ENCODE peak calls at places on chromosomes 3 and 15, in ten cellular contexts. One of them, this sample, is unnamed.

GRCh38 chr3:32175607-32176197 is 62.8 kb upstream of the CMTM8 start:
- DNase-seq in NB4: peak
- DNase-seq in adrenal gland: peak
- DNase-seq in stomach: peak
- DNase-seq in A549: peak
- DNase-seq in IMR-90: peak
- DNase-seq in ovary: no peak
- DNase-seq in thyroid gland: peak
- DNase-seq in uterus: no peak
- DNase-seq in endothelial cell of umbilical vein: peak
- DNase-seq in this sample: peak

GRCh38 chr15:69013726-69014406 is 629 bp upstream of the NOX5 start:
- DNase-seq in NB4: no peak
- DNase-seq in adrenal gland: no peak
- DNase-seq in stomach: no peak
- DNase-seq in A549: no peak
- DNase-seq in IMR-90: no peak
- DNase-seq in ovary: no peak
- DNase-seq in thyroid gland: no peak
- DNase-seq in uterus: no peak
- DNase-seq in endothelial cell of umbilical vein: no peak
- DNase-seq in this sample: peak

GRCh38 chr3:99965681-99966408 is 148.2 kb downstream of the CMSS1 start:
- DNase-seq in NB4: no peak
- DNase-seq in adrenal gland: no peak
- DNase-seq in stomach: peak
- DNase-seq in A549: no peak
- DNase-seq in IMR-90: no peak
- DNase-seq in ovary: no peak
- DNase-seq in thyroid gland: no peak
- DNase-seq in uterus: no peak
- DNase-seq in endothelial cell of umbilical vein: no peak
- DNase-seq in this sample: no peak

GRCh38 chr3:116835658-116836057 is 126.1 kb downstream of the TUSC7 start:
- DNase-seq in NB4: no peak
- DNase-seq in adrenal gland: no peak
- DNase-seq in stomach: no peak
- DNase-seq in A549: no peak
- DNase-seq in IMR-90: no peak
- DNase-seq in ovary: no peak
- DNase-seq in thyroid gland: no peak
- DNase-seq in uterus: no peak
- DNase-seq in endothelial cell of umbilical vein: no peak
- DNase-seq in this sample: no peak

GRCh38 chr3:150640256-150640655 is 37.1 kb downstream of the SELENOT start:
- DNase-seq in NB4: no peak
- DNase-seq in adrenal gland: no peak
- DNase-seq in stomach: no peak
- DNase-seq in A549: no peak
- DNase-seq in IMR-90: no peak
- DNase-seq in ovary: no peak
- DNase-seq in thyroid gland: no peak
- DNase-seq in uterus: no peak
- DNase-seq in endothelial cell of umbilical vein: no peak
- DNase-seq in this sample: no peak

GRCh38 chr3:122355612-122356011 is 27.4 kb downstream of the MIX23 start:
- DNase-seq in NB4: no peak
- DNase-seq in adrenal gland: no peak
- DNase-seq in stomach: no peak
- DNase-seq in A549: no peak
- DNase-seq in IMR-90: no peak
- DNase-seq in ovary: no peak
- DNase-seq in thyroid gland: no peak
- DNase-seq in uterus: no peak
- DNase-seq in endothelial cell of umbilical vein: no peak
- DNase-seq in this sample: no peak

GRCh38 chr3:183202004-183202722 is 39.6 kb upstream of the LAMP3 start:
- DNase-seq in NB4: no peak
- DNase-seq in adrenal gland: no peak
- DNase-seq in stomach: no peak
- DNase-seq in A549: no peak
- DNase-seq in IMR-90: no peak
- DNase-seq in ovary: no peak
- DNase-seq in thyroid gland: peak
- DNase-seq in uterus: no peak
- DNase-seq in endothelial cell of umbilical vein: no peak
- DNase-seq in this sample: no peak

GRCh38 chr15:65304393-65305143 is at the start of gene RNU5B-1:
- DNase-seq in NB4: peak
- DNase-seq in adrenal gland: peak
- DNase-seq in stomach: peak
- DNase-seq in A549: peak
- DNase-seq in IMR-90: peak
- DNase-seq in ovary: no peak
- DNase-seq in thyroid gland: peak
- DNase-seq in uterus: peak
- DNase-seq in endothelial cell of umbilical vein: peak
- DNase-seq in this sample: no peak

GRCh38 chr3:53174346-53175250 is 13.6 kb downstream of the PRKCD start:
- DNase-seq in NB4: peak
- DNase-seq in adrenal gland: no peak
- DNase-seq in stomach: no peak
- DNase-seq in A549: no peak
- DNase-seq in IMR-90: no peak
- DNase-seq in ovary: no peak
- DNase-seq in thyroid gland: no peak
- DNase-seq in uterus: no peak
- DNase-seq in endothelial cell of umbilical vein: no peak
- DNase-seq in this sample: no peak
- TF ChIP-seq CTCF in NB4: no peak
- TF ChIP-seq CTCF in adrenal gland: no peak
- TF ChIP-seq CTCF in stomach: no peak
- TF ChIP-seq CTCF in A549: no peak
- TF ChIP-seq CTCF in IMR-90: no peak
- TF ChIP-seq CTCF in ovary: no peak
- TF ChIP-seq CTCF in thyroid gland: no peak
- TF ChIP-seq CTCF in uterus: no peak
- TF ChIP-seq CTCF in endothelial cell of umbilical vein: no peak
- TF ChIP-seq CTCF in this sample: no peak

DNA sequence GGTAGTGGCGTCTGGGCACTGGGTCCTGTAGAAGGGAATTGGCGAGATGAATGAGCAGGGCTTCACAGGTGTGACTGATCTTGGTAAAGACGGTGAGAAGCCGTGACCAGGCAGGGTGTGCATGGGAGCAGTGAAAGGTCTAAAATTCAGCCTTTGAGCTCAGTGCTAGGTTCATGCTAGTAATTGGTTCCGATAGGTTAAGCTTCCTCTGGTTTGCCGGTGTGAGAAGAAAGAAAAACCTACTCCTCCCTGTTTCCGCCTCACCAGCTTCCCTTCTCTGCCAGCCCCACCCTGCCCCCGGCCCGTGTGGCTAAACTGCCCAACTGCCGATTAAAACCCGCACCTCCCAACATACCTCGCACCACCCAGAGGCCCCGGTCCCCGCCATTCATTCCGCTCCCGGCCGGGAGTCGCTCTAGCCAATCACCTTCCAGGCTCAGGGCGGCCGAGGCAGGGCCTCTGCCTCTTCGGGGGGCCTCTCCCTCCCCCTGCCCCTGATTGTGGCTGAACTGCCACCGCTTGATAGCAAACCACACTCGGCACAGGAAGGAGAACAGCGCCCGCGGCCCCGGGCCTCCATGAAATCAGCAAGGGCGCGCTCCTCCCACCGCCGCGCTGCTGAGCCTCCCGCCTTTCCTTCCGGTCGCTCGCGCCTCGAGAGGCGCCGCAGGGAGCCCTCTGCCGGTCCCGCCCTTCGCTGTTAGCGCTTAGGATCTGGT is 7.3 kb upstream of the NRROS start:
- DNase-seq in NB4: peak
- DNase-seq in adrenal gland: peak
- DNase-seq in stomach: peak
- DNase-seq in A549: peak
- DNase-seq in IMR-90: peak
- DNase-seq in ovary: peak
- DNase-seq in thyroid gland: peak
- DNase-seq in uterus: peak
- DNase-seq in endothelial cell of umbilical vein: peak
- DNase-seq in this sample: peak
- TF ChIP-seq POLR2A in NB4: peak
- TF ChIP-seq POLR2A in adrenal gland: no peak
- TF ChIP-seq POLR2A in stomach: peak
- TF ChIP-seq POLR2A in A549: no peak
- TF ChIP-seq POLR2A in IMR-90: peak
- TF ChIP-seq POLR2A in ovary: no peak
- TF ChIP-seq POLR2A in thyroid gland: peak
- TF ChIP-seq POLR2A in uterus: peak
- TF ChIP-seq POLR2A in endothelial cell of umbilical vein: peak
- TF ChIP-seq POLR2A in this sample: no peak

GRCh38 chr15:70375586-70375985 is 277.9 kb upstream of the TLE3 start:
- DNase-seq in NB4: no peak
- DNase-seq in adrenal gland: no peak
- DNase-seq in stomach: no peak
- DNase-seq in A549: no peak
- DNase-seq in IMR-90: no peak
- DNase-seq in ovary: no peak
- DNase-seq in thyroid gland: no peak
- DNase-seq in uterus: no peak
- DNase-seq in endothelial cell of umbilical vein: no peak
- DNase-seq in this sample: no peak

GRCh38 chr15:70376031-70376928 is 278.6 kb upstream of the TLE3 start:
- DNase-seq in NB4: no peak
- DNase-seq in adrenal gland: no peak
- DNase-seq in stomach: peak
- DNase-seq in A549: no peak
- DNase-seq in IMR-90: no peak
- DNase-seq in ovary: no peak
- DNase-seq in thyroid gland: no peak
- DNase-seq in uterus: no peak
- DNase-seq in endothelial cell of umbilical vein: no peak
- DNase-seq in this sample: peak

GRCh38 chr15:70379134-70379533 is 281.4 kb upstream of the TLE3 start:
- DNase-seq in NB4: no peak
- DNase-seq in adrenal gland: no peak
- DNase-seq in stomach: no peak
- DNase-seq in A549: no peak
- DNase-seq in IMR-90: no peak
- DNase-seq in ovary: no peak
- DNase-seq in thyroid gland: no peak
- DNase-seq in uterus: no peak
- DNase-seq in endothelial cell of umbilical vein: no peak
- DNase-seq in this sample: no peak

GRCh38 chr15:70378126-70379031 is 280.7 kb upstream of the TLE3 start:
- DNase-seq in NB4: no peak
- DNase-seq in adrenal gland: no peak
- DNase-seq in stomach: peak
- DNase-seq in A549: no peak
- DNase-seq in IMR-90: no peak
- DNase-seq in ovary: no peak
- DNase-seq in thyroid gland: peak
- DNase-seq in uterus: no peak
- DNase-seq in endothelial cell of umbilical vein: no peak
- DNase-seq in this sample: peak

DNA sequence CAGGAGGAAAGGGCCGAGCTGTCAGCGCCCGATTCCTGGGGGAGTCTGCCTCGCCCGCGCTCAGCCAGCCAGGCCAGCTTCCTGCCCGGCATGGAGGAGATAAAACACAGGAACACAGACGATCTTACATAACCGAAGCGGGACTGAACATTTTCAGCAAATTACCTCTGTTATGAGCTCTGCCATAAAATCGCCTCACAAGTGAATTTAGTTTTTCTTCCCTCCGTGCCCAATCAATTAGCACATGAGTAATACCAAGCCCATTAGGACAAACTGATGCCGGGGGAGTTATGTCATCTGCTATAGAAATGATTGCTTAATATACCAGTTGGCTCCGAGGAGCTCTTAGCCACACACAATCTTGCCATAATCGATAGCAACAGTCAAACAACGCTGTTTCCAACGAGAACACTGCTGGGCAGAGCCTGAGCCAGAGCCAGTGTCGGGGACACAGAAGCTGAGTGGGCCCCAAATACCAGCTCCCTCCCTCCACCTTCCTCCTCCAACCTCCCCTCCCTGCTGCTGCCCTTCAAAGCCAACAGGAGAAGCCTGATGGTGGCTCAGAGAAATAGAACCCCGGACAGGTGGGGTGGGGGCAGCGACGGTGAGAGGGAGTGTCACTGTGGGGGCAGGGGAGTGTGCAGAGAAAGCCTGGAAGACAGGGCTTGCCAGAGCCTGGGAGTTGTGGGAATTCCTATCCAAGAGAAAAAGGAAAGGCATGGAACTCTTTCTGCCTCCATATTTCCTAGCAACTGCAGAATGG is 279.4 kb upstream of the TLE3 start:
- DNase-seq in NB4: peak
- DNase-seq in adrenal gland: no peak
- DNase-seq in stomach: peak
- DNase-seq in A549: no peak
- DNase-seq in IMR-90: peak
- DNase-seq in ovary: peak
- DNase-seq in thyroid gland: peak
- DNase-seq in uterus: peak
- DNase-seq in endothelial cell of umbilical vein: peak
- DNase-seq in this sample: no peak
- H3K4me3 ChIP-seq in NB4: peak
- H3K4me3 ChIP-seq in adrenal gland: peak
- H3K4me3 ChIP-seq in stomach: no peak
- H3K4me3 ChIP-seq in A549: no peak
- H3K4me3 ChIP-seq in IMR-90: no peak
- H3K4me3 ChIP-seq in ovary: no peak
- H3K4me3 ChIP-seq in thyroid gland: no peak
- H3K4me3 ChIP-seq in uterus: no peak
- H3K4me3 ChIP-seq in endothelial cell of umbilical vein: no peak
- H3K4me3 ChIP-seq in this sample: no peak

GRCh38 chr3:58657571-58658141 is 8.9 kb downstream of the FAM3D start:
- DNase-seq in NB4: no peak
- DNase-seq in adrenal gland: no peak
- DNase-seq in stomach: peak
- DNase-seq in A549: no peak
- DNase-seq in IMR-90: no peak
- DNase-seq in ovary: no peak
- DNase-seq in thyroid gland: peak
- DNase-seq in uterus: no peak
- DNase-seq in endothelial cell of umbilical vein: no peak
- DNase-seq in this sample: no peak

GRCh38 chr3:58657036-58657435 is 9.5 kb downstream of the FAM3D start:
- DNase-seq in NB4: no peak
- DNase-seq in adrenal gland: no peak
- DNase-seq in stomach: no peak
- DNase-seq in A549: no peak
- DNase-seq in IMR-90: no peak
- DNase-seq in ovary: no peak
- DNase-seq in thyroid gland: no peak
- DNase-seq in uterus: no peak
- DNase-seq in endothelial cell of umbilical vein: no peak
- DNase-seq in this sample: no peak

GRCh38 chr3:58660998-58661397 is 5.6 kb downstream of the FAM3D start:
- DNase-seq in NB4: no peak
- DNase-seq in adrenal gland: no peak
- DNase-seq in stomach: no peak
- DNase-seq in A549: no peak
- DNase-seq in IMR-90: no peak
- DNase-seq in ovary: no peak
- DNase-seq in thyroid gland: no peak
- DNase-seq in uterus: no peak
- DNase-seq in endothelial cell of umbilical vein: no peak
- DNase-seq in this sample: no peak

GRCh38 chr3:58658508-58658907 is 8.1 kb downstream of the FAM3D start:
- DNase-seq in NB4: no peak
- DNase-seq in adrenal gland: no peak
- DNase-seq in stomach: no peak
- DNase-seq in A549: no peak
- DNase-seq in IMR-90: no peak
- DNase-seq in ovary: no peak
- DNase-seq in thyroid gland: no peak
- DNase-seq in uterus: no peak
- DNase-seq in endothelial cell of umbilical vein: no peak
- DNase-seq in this sample: no peak

GRCh38 chr3:58659051-58659675 is 7.4 kb downstream of the FAM3D start:
- DNase-seq in NB4: no peak
- DNase-seq in adrenal gland: peak
- DNase-seq in stomach: peak
- DNase-seq in A549: peak
- DNase-seq in IMR-90: peak
- DNase-seq in ovary: no peak
- DNase-seq in thyroid gland: peak
- DNase-seq in uterus: no peak
- DNase-seq in endothelial cell of umbilical vein: peak
- DNase-seq in this sample: peak
- TF ChIP-seq CTCF in NB4: peak
- TF ChIP-seq CTCF in adrenal gland: peak
- TF ChIP-seq CTCF in stomach: peak
- TF ChIP-seq CTCF in A549: peak
- TF ChIP-seq CTCF in IMR-90: peak
- TF ChIP-seq CTCF in ovary: no peak
- TF ChIP-seq CTCF in thyroid gland: peak
- TF ChIP-seq CTCF in uterus: no peak
- TF ChIP-seq CTCF in endothelial cell of umbilical vein: peak
- TF ChIP-seq CTCF in this sample: no peak